ENCODE peak calls at places on chromosome 13, in ten cellular contexts. C, R, Y, T, V, W, P, H, I and N are unnamed samples.

GRCh38 chr13:80139196-80139595 is 201.7 kb downstream of the SPRY2 start:
- DNase-seq in T (no peak), P (no peak), W (no peak), I (no peak), V (no peak), C (no peak), Y (no peak), H (no peak), R (no peak), N (no peak)

GRCh38 chr13:24861617-24862362 is 97.8 kb downstream of the RNF17 start:
- DNase-seq in C (no peak), I (no peak), Y (no peak), T (no peak), H (no peak), P (no peak), V (no peak), W (no peak), R (no peak), N (no peak)

GRCh38 chr13:75485286-75486062 is 3.5 kb upstream of the TBC1D4 start:
- DNase-seq in V (peak), R (peak), W (no peak), H (no peak), C (no peak), T (no peak), Y (no peak), I (no peak), P (no peak), N (no peak)

GRCh38 chr13:106373304-106373988 is 162.0 kb downstream of the EFNB2 start:
- DNase-seq in W (peak), R (no peak), V (no peak), C (no peak), Y (no peak), H (no peak), T (no peak), I (no peak), P (no peak), N (no peak)

GRCh38 chr13:112725346-112726017 is 35.6 kb downstream of the ATP11A start:
- DNase-seq in W (no peak), V (no peak), I (no peak), H (no peak), C (no peak), R (peak), Y (no peak), P (no peak), T (no peak), N (no peak)

GRCh38 chr13:40789275-40790231 is at the start of gene SLC25A15:
- DNase-seq in H (no peak), C (peak), W (peak), P (peak), I (peak), Y (peak), T (peak), V (peak), R (peak), N (peak)

GRCh38 chr13:32790731-32791130 is 204.5 kb downstream of the PDS5B start:
- DNase-seq in V (no peak), W (no peak), T (no peak), R (no peak), H (no peak), P (no peak), Y (no peak), C (no peak), I (no peak), N (peak)

GRCh38 chr13:92991687-92992086 is 234.9 kb upstream of the GPC6 start:
- DNase-seq in T (no peak), V (no peak), C (no peak), I (no peak), P (no peak), H (no peak), R (no peak), W (no peak), Y (no peak), N (no peak)

GRCh38 chr13:108967371-108967770 is 338.0 kb downstream of the MYO16 start:
- DNase-seq in I (no peak), H (no peak), T (no peak), W (no peak), P (no peak), Y (no peak), R (no peak), C (no peak), V (no peak), N (no peak)

GRCh38 chr13:41004875-41005693 is 14.0 kb downstream of the ELF1 start:
- DNase-seq in P (no peak), H (no peak), R (no peak), W (no peak), T (no peak), Y (no peak), V (no peak), C (no peak), I (no peak), N (no peak)

GRCh38 chr13:35140321-35140720 is 198.3 kb downstream of the NBEA start:
- DNase-seq in Y (no peak), H (no peak), R (no peak), T (no peak), C (no peak), I (no peak), P (no peak), V (peak), W (no peak), N (no peak)

GRCh38 chr13:113941571-113942191 is 32.2 kb downstream of the C13orf46 start:
- DNase-seq in V (peak), P (no peak), R (no peak), W (no peak), H (no peak), Y (no peak), I (peak), C (no peak), T (no peak), N (no peak)

GRCh38 chr13:51906581-51906980 is 44.8 kb downstream of the CCDC70 start:
- DNase-seq in V (no peak), C (no peak), R (no peak), H (no peak), Y (no peak), I (peak), W (no peak), T (no peak), P (no peak), N (no peak)

GRCh38 chr13:113955235-113955634 is 18.6 kb downstream of the C13orf46 start:
- DNase-seq in P (no peak), V (no peak), C (no peak), W (no peak), T (no peak), I (peak), Y (no peak), R (no peak), H (no peak), N (no peak)

GRCh38 chr13:83499286-83499685 is 383.0 kb downstream of the SLITRK1 start:
- DNase-seq in W (no peak), H (no peak), R (no peak), C (no peak), Y (no peak), I (no peak), V (peak), T (no peak), P (no peak), N (no peak)

GRCh38 chr13:81602236-81602635 is 1261.3 kb upstream of the SPRY2 start:
- DNase-seq in H (no peak), I (no peak), R (no peak), V (no peak), P (no peak), W (no peak), C (no peak), Y (no peak), T (no peak), N (no peak)

GRCh38 chr13:113178070-113178895 is 19.8 kb downstream of the PROZ start:
- DNase-seq in V (peak), T (no peak), H (peak), Y (peak), I (no peak), C (no peak), W (no peak), R (no peak), P (no peak), N (no peak)

GRCh38 chr13:45295536-45295935 is 45.4 kb downstream of the TPT1 start:
- DNase-seq in Y (no peak), V (no peak), H (no peak), W (no peak), C (no peak), R (no peak), I (no peak), P (no peak), T (peak), N (no peak)

GRCh38 chr13:99726261-99726894 is 225.1 kb downstream of the TM9SF2 start:
- DNase-seq in W (no peak), Y (no peak), C (no peak), P (no peak), R (no peak), H (no peak), T (no peak), I (no peak), V (no peak), N (no peak)

GRCh38 chr13:79581870-79582315 is 100.9 kb downstream of the NDFIP2 start:
- DNase-seq in R (peak), V (peak), H (no peak), W (peak), T (peak), P (no peak), Y (no peak), C (no peak), I (peak), N (no peak)

GRCh38 chr13:108776650-108777049 is 147.2 kb downstream of the MYO16 start:
- DNase-seq in I (no peak), W (no peak), R (no peak), T (no peak), C (no peak), V (no peak), H (no peak), P (no peak), Y (no peak), N (no peak)

GRCh38 chr13:99383511-99383921 is 76.3 kb upstream of the GPR183 start:
- DNase-seq in P (no peak), W (no peak), C (no peak), H (no peak), Y (no peak), R (no peak), V (no peak), I (no peak), T (no peak), N (no peak)

GRCh38 chr13:77979721-77980377 is 61.2 kb upstream of the EDNRB start:
- DNase-seq in C (no peak), I (no peak), R (no peak), W (no peak), T (no peak), P (no peak), H (no peak), V (no peak), Y (no peak), N (no peak)

DNA sequence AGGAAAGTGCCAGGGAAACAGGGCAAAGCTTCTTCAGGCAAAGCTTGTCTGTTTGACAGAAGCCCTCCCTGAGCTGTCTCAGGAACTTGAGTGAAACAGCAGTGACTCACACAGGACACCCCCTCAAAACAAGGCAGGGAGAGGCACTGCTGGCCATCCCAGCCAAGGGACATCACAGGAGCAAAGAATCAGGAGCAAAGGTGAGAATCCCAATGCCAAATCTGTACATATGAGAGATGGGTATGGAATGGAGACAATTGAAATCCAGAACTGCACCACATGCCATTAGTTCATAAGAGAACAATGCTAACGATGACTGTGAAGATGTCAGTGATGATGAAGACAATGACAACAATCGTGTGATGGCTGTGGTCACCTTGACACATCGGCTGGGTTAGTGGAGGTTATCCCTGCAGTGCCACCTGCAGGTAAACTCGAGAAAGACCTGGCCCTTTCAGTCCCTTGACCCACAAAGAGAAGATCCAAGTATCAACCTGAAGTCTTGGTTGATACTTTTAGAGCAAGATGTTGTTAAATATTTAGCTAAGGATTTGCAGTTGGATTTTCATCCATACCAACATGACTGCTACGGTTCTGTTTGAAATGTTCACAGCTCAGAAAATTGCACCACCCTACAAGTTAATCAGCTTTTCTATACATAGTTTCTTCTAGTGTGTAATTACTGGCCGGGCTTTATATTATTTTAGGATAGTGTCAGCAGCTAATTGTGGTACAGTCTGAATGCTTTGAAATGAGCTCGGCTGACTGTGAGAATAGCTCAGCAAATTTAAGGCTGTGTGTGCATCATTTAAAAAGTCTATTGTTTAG is 42.0 kb upstream of the IPO5 start:
- DNase-seq in C (no peak), T (no peak), R (peak), P (no peak), H (no peak), W (peak), Y (no peak), V (peak), I (no peak), N (peak)
- TF ChIP-seq CTCF in C (no peak), T (no peak), R (peak), P (no peak), H (peak), W (peak), Y (peak), V (peak), I (peak), N (peak)

DNA sequence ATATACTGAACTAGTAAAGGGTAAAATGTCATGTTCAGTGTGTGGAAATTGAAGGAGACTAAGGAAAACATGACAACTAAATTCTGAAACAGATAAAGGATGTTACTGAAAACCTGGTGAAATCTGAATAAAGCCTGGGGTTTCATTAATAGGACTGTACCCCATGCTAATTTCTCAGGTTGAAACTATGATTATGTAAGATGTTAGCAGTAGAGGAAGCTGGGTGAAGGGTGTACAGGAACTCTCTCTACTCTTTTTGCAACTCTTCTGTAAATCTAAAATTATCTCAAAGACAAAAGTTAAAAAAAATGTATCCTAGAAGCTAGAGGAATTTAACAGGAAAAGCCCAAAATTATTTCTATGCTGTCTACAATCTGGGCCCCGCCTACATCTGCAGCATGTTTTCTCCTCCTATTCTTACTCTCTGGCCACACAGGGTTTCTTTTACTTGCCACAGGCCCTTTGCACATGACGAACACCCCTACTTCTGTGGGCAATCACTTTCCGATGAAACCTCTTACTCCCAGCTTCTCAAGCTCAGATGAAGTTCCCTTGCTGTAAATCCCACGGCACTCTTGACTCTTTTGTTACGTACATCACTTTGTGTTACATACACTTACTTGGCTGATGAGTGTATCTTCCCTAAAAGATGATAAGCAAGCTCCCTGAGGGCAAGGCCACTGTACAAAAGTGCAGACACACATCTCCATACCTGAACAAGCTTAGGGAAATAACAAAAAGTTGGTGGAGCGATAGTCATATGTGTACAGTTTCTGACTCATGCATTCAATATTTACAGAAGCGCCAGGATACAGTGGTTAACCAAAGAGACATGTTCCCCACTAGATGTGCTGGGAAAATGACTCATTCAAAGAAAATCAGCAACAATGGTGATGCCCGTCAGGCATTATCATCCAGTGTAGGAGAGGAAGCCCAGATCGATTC is 32.6 kb downstream of the RUBCNL start:
- DNase-seq in H (peak), T (no peak), Y (peak), R (peak), P (no peak), W (no peak), I (no peak), V (peak), C (no peak), N (no peak)
- TF ChIP-seq CTCF in H (no peak), T (no peak), Y (no peak), R (no peak), P (no peak), W (no peak), I (no peak), V (no peak), C (no peak), N (no peak)

GRCh38 chr13:102567857-102568256 is 28.9 kb upstream of the TPP2 start:
- DNase-seq in R (no peak), W (no peak), Y (no peak), V (no peak), T (no peak), I (no peak), C (no peak), H (no peak), P (no peak), N (no peak)

GRCh38 chr13:102566513-102566912 is 30.3 kb upstream of the TPP2 start:
- DNase-seq in W (no peak), P (no peak), R (no peak), H (no peak), V (no peak), Y (no peak), I (no peak), T (no peak), C (no peak), N (no peak)

GRCh38 chr13:102569488-102569887 is 27.3 kb upstream of the TPP2 start:
- DNase-seq in Y (no peak), C (no peak), V (peak), P (no peak), W (no peak), R (no peak), H (peak), I (no peak), T (no peak), N (no peak)

GRCh38 chr13:102571075-102571474 is 25.7 kb upstream of the TPP2 start:
- DNase-seq in I (no peak), R (no peak), W (peak), T (no peak), V (no peak), H (no peak), Y (no peak), C (no peak), P (no peak), N (no peak)
- TF ChIP-seq CTCF in I (no peak), R (peak), W (peak), T (no peak), V (no peak), H (peak), Y (peak), C (no peak), P (no peak), N (peak)

GRCh38 chr13:22253107-22253506 is 582.2 kb downstream of the FGF9 start:
- DNase-seq in H (no peak), I (no peak), Y (no peak), R (no peak), C (no peak), V (no peak), W (no peak), T (no peak), P (no peak), N (no peak)

GRCh38 chr13:22252281-22252830 is 581.5 kb downstream of the FGF9 start:
- DNase-seq in P (no peak), R (no peak), I (no peak), C (no peak), W (peak), V (no peak), Y (no peak), H (no peak), T (no peak), N (no peak)

GRCh38 chr13:22256111-22256639 is 585.3 kb downstream of the FGF9 start:
- DNase-seq in Y (no peak), I (no peak), R (no peak), P (no peak), H (no peak), W (no peak), T (no peak), V (no peak), C (no peak), N (no peak)
- TF ChIP-seq CTCF in Y (no peak), I (peak), R (peak), P (no peak), H (no peak), W (no peak), T (no peak), V (no peak), C (peak), N (no peak)

GRCh38 chr13:49370390-49370789 is 73.5 kb downstream of the CAB39L start:
- DNase-seq in C (no peak), H (no peak), P (no peak), Y (no peak), R (no peak), V (no peak), W (no peak), T (no peak), I (no peak), N (peak)
- TF ChIP-seq CTCF in C (no peak), H (no peak), P (no peak), Y (no peak), R (no peak), V (no peak), W (no peak), T (no peak), I (no peak), N (no peak)

GRCh38 chr13:89925107-89925506 is 1422.4 kb upstream of the MIR17HG start:
- DNase-seq in Y (no peak), V (no peak), I (no peak), C (no peak), W (peak), P (no peak), H (no peak), T (no peak), R (peak), N (no peak)
- TF ChIP-seq CTCF in Y (peak), V (no peak), I (peak), C (no peak), W (no peak), P (no peak), H (no peak), T (no peak), R (peak), N (peak)

GRCh38 chr13:48975926-48976676 is 389 bp downstream of the FNDC3A start:
- DNase-seq in Y (peak), T (peak), P (peak), I (peak), W (peak), V (peak), H (no peak), C (peak), R (peak), N (peak)

GRCh38 chr13:48977973-48978372 is 2.3 kb downstream of the FNDC3A start:
- DNase-seq in Y (no peak), H (no peak), T (no peak), I (no peak), P (no peak), C (no peak), V (peak), W (no peak), R (no peak), N (no peak)

GRCh38 chr13:48973845-48974431 is 1.8 kb upstream of the FNDC3A start:
- DNase-seq in I (no peak), W (no peak), C (no peak), P (no peak), Y (no peak), V (no peak), H (no peak), T (no peak), R (no peak), N (no peak)

GRCh38 chr13:48976677-48977625 is 1.2 kb downstream of the FNDC3A start:
- DNase-seq in W (no peak), I (no peak), H (no peak), T (peak), R (no peak), Y (no peak), C (no peak), P (no peak), V (no peak), N (peak)

GRCh38 chr13:48975101-48975925 is at the start of gene FNDC3A:
- DNase-seq in Y (peak), I (peak), C (peak), R (peak), W (peak), H (no peak), V (no peak), T (peak), P (peak), N (peak)
- TF ChIP-seq CTCF in Y (peak), I (no peak), C (peak), R (no peak), W (no peak), H (no peak), V (no peak), T (no peak), P (no peak), N (no peak)

GRCh38 chr13:21625366-21625765 is 21.4 kb upstream of the MICU2 start:
- DNase-seq in H (no peak), W (no peak), V (no peak), R (peak), T (no peak), Y (no peak), P (no peak), I (no peak), C (no peak), N (peak)
- TF ChIP-seq CTCF in H (peak), W (no peak), V (peak), R (peak), T (no peak), Y (peak), P (no peak), I (peak), C (peak), N (peak)

GRCh38 chr13:31538067-31539042 is 201.0 kb upstream of the RXFP2 start:
- DNase-seq in W (no peak), V (peak), H (no peak), P (no peak), Y (no peak), R (peak), I (no peak), T (no peak), C (no peak), N (peak)
- TF ChIP-seq CTCF in W (peak), V (peak), H (peak), P (no peak), Y (peak), R (peak), I (no peak), T (no peak), C (peak), N (peak)

DNA sequence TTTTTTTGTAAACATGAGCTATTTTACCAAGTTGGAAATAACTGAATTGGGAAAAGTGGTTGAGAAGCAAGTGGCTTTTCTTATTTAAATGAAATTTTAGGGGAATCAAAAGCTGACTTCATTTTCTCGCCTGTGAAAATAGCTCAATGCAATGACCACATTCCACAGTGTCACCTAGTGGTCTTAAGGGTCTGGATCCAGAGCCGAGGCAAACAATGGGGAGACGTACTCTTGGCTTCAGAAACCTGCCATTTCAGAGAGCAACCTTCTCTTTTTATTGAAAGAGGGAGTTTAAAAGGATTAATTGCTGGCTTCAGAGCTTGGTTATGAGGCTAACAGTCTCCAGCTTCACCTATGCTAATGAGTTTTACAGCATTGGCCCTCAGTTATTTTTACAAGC is 39.7 kb upstream of the RXFP2 start:
- DNase-seq in I (no peak), H (no peak), V (no peak), P (no peak), W (no peak), T (no peak), R (no peak), C (no peak), Y (no peak), N (peak)
- TF ChIP-seq CTCF in I (no peak), H (peak), V (peak), P (no peak), W (no peak), T (no peak), R (no peak), C (no peak), Y (peak), N (no peak)